ENCODE peak calls at places on chromosomes 2 and 18, in ten cellular contexts. Z, E, M, D, P, F, N, H, C and V are unnamed samples.

GRCh38 chr2:66427219-66427768 is 7.6 kb upstream of the MEIS1 start:
- DNase-seq in N (peak; percentile 19), C (no peak), P (no peak), E (no peak), D (no peak), Z (no peak), H (no peak), M (no peak), F (no peak), V (no peak)

GRCh38 chr2:29014331-29014730 is 33.2 kb downstream of the TOGARAM2 start:
- DNase-seq in H (no peak), D (no peak), N (no peak), P (no peak), E (no peak), F (no peak), M (no peak), Z (no peak), C (no peak), V (no peak)

GRCh38 chr2:240960309-240960962 is 38.0 kb upstream of the SNED1 start:
- DNase-seq in N (peak; percentile 82), C (peak; percentile 78), D (peak; percentile 84), H (no peak), P (peak; percentile 83), F (no peak), Z (peak; percentile 73), M (no peak), E (peak; percentile 97), V (peak; percentile 92)

GRCh38 chr18:56431551-56431950 is 206.8 kb downstream of the TXNL1 start:
- DNase-seq in M (peak; percentile 16), E (no peak), D (no peak), F (no peak), Z (no peak), H (no peak), N (no peak), P (no peak), C (no peak), V (no peak)

GRCh38 chr2:189657867-189658266 is 3.4 kb upstream of the ASNSD1 start:
- DNase-seq in N (no peak), M (no peak), P (no peak), E (no peak), H (no peak), C (peak; percentile 63), F (peak; percentile 17), D (peak; percentile 38), Z (no peak), V (peak; percentile 81)

GRCh38 chr18:59575995-59576394 is 121.2 kb downstream of the CCBE1 start:
- DNase-seq in M (no peak), D (no peak), F (no peak), P (no peak), Z (no peak), C (no peak), N (no peak), H (no peak), E (no peak), V (no peak)

GRCh38 chr2:119746836-119747235 is 12.9 kb upstream of the PTPN4 start:
- DNase-seq in D (no peak), Z (no peak), N (peak; percentile 49), M (no peak), P (no peak), F (no peak), H (no peak), C (no peak), E (no peak), V (peak; percentile 65)

GRCh38 chr2:68907923-68908253 is 36.7 kb upstream of the BMP10 start:
- DNase-seq in Z (no peak), C (no peak), D (no peak), N (no peak), P (no peak), F (no peak), M (no peak), E (no peak), H (no peak), V (no peak)

GRCh38 chr2:138084206-138084605 is 119.9 kb downstream of the HNMT start:
- DNase-seq in H (no peak), P (no peak), Z (no peak), E (no peak), D (no peak), F (no peak), N (peak; percentile 9), M (no peak), C (no peak), V (no peak)

GRCh38 chr2:20722592-20722991 is 55.6 kb downstream of the GDF7 start:
- DNase-seq in Z (no peak), C (no peak), M (no peak), P (no peak), E (no peak), N (no peak), F (no peak), H (no peak), D (no peak), V (no peak)

GRCh38 chr2:23414106-23414505 is 29.1 kb downstream of the KLHL29 start:
- DNase-seq in H (no peak), D (no peak), M (no peak), P (no peak), Z (no peak), E (no peak), F (no peak), N (no peak), C (no peak), V (no peak)

GRCh38 chr2:23417310-23417709 is 32.3 kb downstream of the KLHL29 start:
- DNase-seq in C (no peak), E (no peak), M (no peak), P (no peak), Z (no peak), H (no peak), F (no peak), N (no peak), D (no peak), V (no peak)

GRCh38 chr2:23412556-23413155 is 27.7 kb downstream of the KLHL29 start:
- DNase-seq in H (no peak), E (peak; percentile 56), M (no peak), N (peak; percentile 66), C (no peak), P (no peak), Z (no peak), D (no peak), F (no peak), V (no peak)

GRCh38 chr2:23413641-23414040 is 28.7 kb downstream of the KLHL29 start:
- DNase-seq in E (no peak), H (no peak), N (no peak), D (no peak), F (no peak), M (no peak), C (no peak), P (no peak), Z (no peak), V (no peak)

DNA sequence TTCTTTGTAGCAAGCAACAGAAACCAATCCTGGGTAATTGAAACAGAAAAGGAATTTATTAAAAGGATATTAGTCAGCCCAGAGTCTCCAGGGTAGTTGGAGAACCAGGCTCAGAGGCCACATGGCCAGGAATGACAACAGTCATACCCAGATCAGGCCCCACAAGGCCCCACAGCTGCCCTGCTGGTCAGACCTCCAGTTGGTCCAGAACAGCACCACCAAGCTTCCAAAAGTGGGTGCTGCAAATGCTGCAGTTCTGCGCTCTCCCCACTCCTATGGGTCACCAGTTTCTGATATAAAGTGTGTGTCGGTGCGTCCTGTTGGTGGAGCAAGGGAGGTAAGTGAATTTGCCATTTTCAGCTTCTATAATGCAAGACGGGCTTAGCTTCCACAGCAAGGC is 29.9 kb downstream of the KLHL29 start:
- DNase-seq in C (no peak), E (no peak), F (no peak), Z (peak; percentile 53), D (no peak), M (no peak), N (peak; percentile 57), H (no peak), P (no peak), V (no peak)
- TF ChIP-seq CTCF in C (no peak), E (peak; percentile 21), F (peak; percentile 29), Z (peak; percentile 59), D (no peak), M (peak; percentile 37), N (peak; percentile 5), H (no peak), P (no peak), V (peak; percentile 44)

GRCh38 chr18:35127201-35127600 is 86.0 kb downstream of the MAPRE2 start:
- DNase-seq in F (no peak), C (no peak), M (no peak), E (peak; percentile 16), P (no peak), H (no peak), N (peak; percentile 10), D (no peak), Z (peak; percentile 8), V (no peak)

GRCh38 chr18:35128675-35129074 is 87.5 kb downstream of the MAPRE2 start:
- DNase-seq in N (no peak), Z (no peak), F (no peak), H (no peak), P (no peak), D (no peak), M (no peak), C (no peak), E (no peak), V (no peak)

GRCh38 chr18:35131387-35132283 is 90.4 kb downstream of the MAPRE2 start:
- DNase-seq in Z (no peak), N (peak; percentile 73), C (no peak), P (no peak), H (no peak), E (no peak), F (no peak), D (no peak), M (no peak), V (no peak)

GRCh38 chr18:35132284-35132910 is 91.2 kb downstream of the MAPRE2 start:
- DNase-seq in F (no peak), N (peak; percentile 16), Z (no peak), E (no peak), C (no peak), H (no peak), P (no peak), M (no peak), D (no peak), V (no peak)

DNA sequence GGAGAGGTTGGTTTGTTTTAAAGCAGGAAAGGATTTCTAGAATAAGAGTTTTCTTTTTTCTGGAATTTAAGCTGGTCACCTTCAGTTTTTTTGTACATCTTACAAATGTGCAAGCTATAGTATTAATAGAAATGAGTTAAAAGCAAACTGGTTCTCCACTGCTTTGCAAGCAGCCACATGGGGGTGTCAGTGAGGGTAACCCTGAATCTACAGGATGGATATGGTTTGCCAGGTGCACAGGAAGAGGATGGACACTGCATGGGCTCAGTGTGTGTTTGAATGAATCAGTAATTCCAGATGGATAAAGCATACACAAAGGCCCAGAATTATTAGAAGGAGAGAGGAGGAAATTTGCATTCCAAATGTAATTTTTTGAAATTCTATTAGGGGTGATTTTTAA is 89.0 kb downstream of the MAPRE2 start:
- DNase-seq in N (no peak), F (no peak), D (no peak), Z (no peak), M (no peak), E (no peak), H (no peak), C (no peak), P (no peak), V (no peak)
- TF ChIP-seq CTCF in N (no peak), F (no peak), D (no peak), Z (no peak), M (no peak), E (no peak), H (no peak), C (no peak), P (no peak), V (no peak)

GRCh38 chr18:50279752-50280151 is 1.6 kb downstream of the MBD1 start:
- DNase-seq in P (no peak), C (no peak), N (no peak), E (no peak), Z (no peak), H (no peak), D (no peak), M (no peak), F (no peak), V (no peak)
- TF ChIP-seq CTCF in P (no peak), C (no peak), N (no peak), E (no peak), Z (no peak), H (no peak), D (no peak), M (no peak), F (no peak), V (no peak)

GRCh38 chr18:46050268-46050667 is 21.8 kb downstream of the PSTPIP2 start:
- DNase-seq in E (no peak), P (no peak), C (no peak), M (no peak), F (no peak), Z (no peak), D (no peak), H (no peak), N (no peak), V (no peak)
- TF ChIP-seq CTCF in E (no peak), P (no peak), C (no peak), M (no peak), F (no peak), Z (no peak), D (no peak), H (no peak), N (no peak), V (no peak)